ENCODE peak calls at places on chromosome 17, in six cellular contexts. W is sigmoid colon, N is left ventricle myocardium inferior, K is tibial nerve, E is fibroblast of lung, P is pancreas. Y is an unnamed sample. For H3K4me1, the result is how much of the 10 kb centered on the place peaks cover.

GRCh38 chr17:30369995-30370394 is 8.7 kb upstream of the CPD start:
- DNase-seq in N (no peak), K (no peak), E (no peak), W (no peak), P (no peak), Y (no peak)

GRCh38 chr17:50259484-50260324 is 14.6 kb upstream of the TMEM92 start:
- DNase-seq in P (no peak), N (no peak), W (peak), E (no peak), K (no peak), Y (no peak)

GRCh38 chr17:35892091-35892637 is 12.0 kb upstream of the CCL5 start:
- DNase-seq in W (no peak), N (no peak), P (no peak), E (no peak), K (no peak), Y (no peak)

GRCh38 chr17:75785770-75786538 is 1.3 kb downstream of the UNK start:
- DNase-seq in K (no peak), P (no peak), N (no peak), W (peak), E (peak), Y (no peak)

GRCh38 chr17:35019386-35020179 is 39.3 kb downstream of the LIG3 start:
- DNase-seq in N (no peak), K (no peak), E (no peak), P (no peak), W (no peak), Y (no peak)

GRCh38 chr17:75810216-75810615 is 25.6 kb downstream of the UNK start:
- DNase-seq in K (no peak), E (no peak), P (no peak), W (no peak), N (no peak), Y (peak)

GRCh38 chr17:81706757-81707624 is 3.8 kb downstream of the MRPL12 start:
- DNase-seq in E (no peak), K (no peak), N (no peak), P (no peak), W (no peak), Y (no peak)

GRCh38 chr17:18301081-18301480 is 13.7 kb downstream of the TOP3A start:
- DNase-seq in P (no peak), K (no peak), E (no peak), N (no peak), W (no peak), Y (peak)

GRCh38 chr17:17819561-17819995 is 17.2 kb downstream of the SREBF1 start:
- DNase-seq in P (peak), N (peak), W (peak), K (no peak), E (peak), Y (no peak)

GRCh38 chr17:61201211-61201610 is 198.4 kb upstream of the TBX2 start:
- DNase-seq in P (no peak), N (no peak), E (peak), W (no peak), K (no peak), Y (no peak)

GRCh38 chr17:32783602-32784001 is 93.3 kb downstream of the MYO1D start:
- DNase-seq in E (peak), K (no peak), N (no peak), P (no peak), W (no peak), Y (no peak)

GRCh38 chr17:59492091-59492451 is 73.3 kb upstream of the DHX40 start:
- DNase-seq in K (no peak), P (no peak), E (no peak), N (no peak), W (no peak), Y (no peak)

GRCh38 chr17:76685366-76685765 is 25.4 kb downstream of the MXRA7 start:
- DNase-seq in E (no peak), N (no peak), K (no peak), W (no peak), P (no peak), Y (no peak)

GRCh38 chr17:83145358-83145738 is 65.9 kb downstream of the METRNL start:
- DNase-seq in W (peak), P (no peak), N (no peak), E (no peak), K (no peak), Y (peak)

GRCh38 chr17:40176409-40177110 is 710 bp upstream of the RAPGEFL1 start:
- DNase-seq in N (no peak), P (no peak), E (no peak), W (no peak), K (no peak), Y (no peak)

GRCh38 chr17:60590075-60590474 is 9.9 kb upstream of the PPM1D start:
- DNase-seq in W (no peak), P (no peak), N (no peak), K (no peak), E (no peak), Y (no peak)

GRCh38 chr17:72978593-72979218 is 113.8 kb downstream of the SLC39A11 start:
- DNase-seq in W (no peak), K (no peak), P (no peak), E (no peak), N (no peak), Y (no peak)

GRCh38 chr17:31250229-31250628 is 46.8 kb downstream of the OMG start:
- DNase-seq in P (no peak), K (no peak), W (no peak), E (no peak), N (no peak), Y (no peak)

GRCh38 chr17:52923658-52924057 is 765.1 kb upstream of the CA10 start:
- DNase-seq in W (no peak), N (no peak), E (no peak), P (no peak), K (no peak), Y (no peak)

GRCh38 chr17:50564916-50565315 is 4.4 kb downstream of the CACNA1G start:
- DNase-seq in P (no peak), E (peak), N (peak), W (peak), K (peak), Y (peak)

GRCh38 chr17:29237476-29238132 is 9.1 kb upstream of the CRYBA1 start:
- DNase-seq in P (no peak), E (peak), N (no peak), K (no peak), W (no peak), Y (no peak)

GRCh38 chr17:33901085-33901484 is 354.0 kb upstream of the CCL2 start:
- DNase-seq in E (no peak), W (no peak), K (no peak), P (no peak), N (no peak), Y (no peak)

GRCh38 chr17:29568331-29569244 is at the start of gene TP53I13:
- DNase-seq in N (peak), P (peak), W (peak), E (peak), K (peak), Y (peak)

GRCh38 chr17:50871369-50871768 is 5.2 kb upstream of the TOB1 start:
- DNase-seq in P (no peak), W (no peak), E (no peak), K (no peak), N (no peak), Y (no peak)

GRCh38 chr17:74759243-74759801 is 10.9 kb downstream of the NHERF1 start:
- DNase-seq in N (no peak), K (no peak), P (no peak), W (no peak), E (no peak), Y (no peak)

GRCh38 chr17:41167561-41167960 is 460 bp downstream of the KRTAP4-3 start:
- DNase-seq in N (no peak), K (no peak), E (no peak), P (no peak), W (no peak), Y (no peak)

GRCh38 chr17:58321571-58322525 is 6.7 kb downstream of the TSPOAP1 start:
- DNase-seq in W (no peak), K (no peak), N (no peak), P (no peak), E (no peak), Y (no peak)

GRCh38 chr17:77106874-77107358 is 33.9 kb upstream of the SEC14L1 start:
- DNase-seq in N (no peak), K (no peak), P (no peak), E (no peak), W (no peak), Y (no peak)

GRCh38 chr17:18235743-18236256 is 10.4 kb downstream of the LLGL1 start:
- DNase-seq in E (peak), P (no peak), W (no peak), N (no peak), K (no peak), Y (no peak)

GRCh38 chr17:12046786-12047185 is 26.1 kb downstream of the MAP2K4 start:
- DNase-seq in N (no peak), E (no peak), K (no peak), P (no peak), W (no peak), Y (no peak)

GRCh38 chr17:32697728-32698625 is 178.9 kb downstream of the MYO1D start:
- DNase-seq in W (no peak), P (no peak), K (no peak), E (no peak), N (no peak), Y (no peak)

GRCh38 chr17:83203472-83204221 is 124.2 kb downstream of the METRNL start:
- DNase-seq in E (no peak), W (peak), N (peak), P (no peak), K (peak), Y (peak)

GRCh38 chr17:41451154-41451728 is 10.5 kb upstream of the KRT38 start:
- DNase-seq in N (no peak), W (no peak), E (no peak), K (no peak), P (no peak), Y (no peak)

GRCh38 chr17:31654936-31655335 is 204.1 kb downstream of the COPRS start:
- DNase-seq in N (no peak), P (no peak), E (peak), K (no peak), W (no peak), Y (no peak)

GRCh38 chr17:7328009-7328408 is 1.1 kb downstream of the NEURL4 start:
- DNase-seq in E (no peak), N (no peak), K (no peak), W (no peak), P (no peak), Y (no peak)
- H3K27ac ChIP-seq in E (no peak), N (peak), K (no peak), W (peak), P (no peak), Y (no peak)

GRCh38 chr17:79246226-79246794 is 171.7 kb downstream of the ENGASE start:
- DNase-seq in W (no peak), E (no peak), P (no peak), K (no peak), N (no peak), Y (no peak)

GRCh38 chr17:79243996-79244395 is 169.4 kb downstream of the ENGASE start:
- DNase-seq in W (no peak), N (no peak), E (no peak), K (no peak), P (no peak), Y (no peak)

GRCh38 chr17:79242873-79243602 is 168.4 kb downstream of the ENGASE start:
- DNase-seq in N (no peak), P (no peak), K (no peak), E (no peak), W (no peak), Y (no peak)

GRCh38 chr17:79243603-79243990 is 169.0 kb downstream of the ENGASE start:
- DNase-seq in K (no peak), E (no peak), N (no peak), W (no peak), P (no peak), Y (no peak)

DNA sequence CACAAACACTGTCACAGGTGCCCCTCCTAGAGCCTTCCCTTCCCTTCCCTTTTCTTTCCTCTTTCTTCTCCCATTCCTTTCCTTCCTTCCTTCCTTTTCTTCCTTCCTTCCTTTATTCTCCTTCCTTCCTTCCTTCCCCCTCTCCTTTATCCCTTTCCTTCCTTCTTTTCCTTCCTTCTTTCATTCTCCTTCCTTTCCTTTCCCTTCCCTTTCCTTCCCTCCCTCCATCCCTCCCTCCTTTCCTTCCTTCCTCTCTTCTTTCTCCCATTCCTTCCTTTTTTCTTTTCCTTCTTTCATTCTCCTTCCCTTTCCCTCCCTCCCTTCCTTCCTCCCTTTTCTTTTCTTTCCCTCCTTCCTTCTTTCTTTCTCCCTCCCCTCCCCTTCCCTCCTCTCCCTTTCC is 170.0 kb downstream of the ENGASE start:
- DNase-seq in K (no peak), E (no peak), N (no peak), P (no peak), W (no peak), Y (no peak)
- H3K4me1 ChIP-seq in K (under half), E (under half), N (under half), P (under half), W (under half), Y (under half)

DNA sequence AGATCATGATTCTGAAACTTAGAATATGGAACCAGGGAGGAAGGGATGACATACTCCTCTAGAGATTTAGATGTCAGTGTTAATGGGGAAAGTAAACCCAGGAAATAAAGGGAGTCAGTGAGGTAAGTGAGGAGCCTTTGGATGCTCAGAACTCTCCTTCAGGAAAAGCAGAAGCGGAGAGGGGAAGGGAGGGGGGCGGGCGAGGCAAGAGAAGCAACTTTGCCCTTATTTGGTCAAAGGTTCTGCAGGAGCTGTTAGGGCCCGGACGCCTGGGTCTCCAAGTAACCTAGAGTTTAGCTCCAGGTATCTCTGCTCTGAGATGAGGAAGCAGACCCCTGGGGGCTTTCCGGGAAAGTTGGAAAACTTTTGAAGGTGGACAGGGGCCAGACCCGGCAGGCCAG is 1.3 kb downstream of the PFN1 start:
- DNase-seq in E (no peak), W (peak), K (no peak), N (no peak), P (no peak), Y (no peak)
- H3K27ac ChIP-seq in E (peak), W (peak), K (peak), N (peak), P (peak), Y (peak)

GRCh38 chr17:16046966-16047365 is 47.3 kb downstream of the TTC19 start:
- DNase-seq in P (no peak), W (no peak), K (no peak), E (no peak), N (no peak), Y (no peak)
- H3K4me1 ChIP-seq in P (under half), W (under half), K (under half), E (under half), N (under half), Y (under half)

DNA sequence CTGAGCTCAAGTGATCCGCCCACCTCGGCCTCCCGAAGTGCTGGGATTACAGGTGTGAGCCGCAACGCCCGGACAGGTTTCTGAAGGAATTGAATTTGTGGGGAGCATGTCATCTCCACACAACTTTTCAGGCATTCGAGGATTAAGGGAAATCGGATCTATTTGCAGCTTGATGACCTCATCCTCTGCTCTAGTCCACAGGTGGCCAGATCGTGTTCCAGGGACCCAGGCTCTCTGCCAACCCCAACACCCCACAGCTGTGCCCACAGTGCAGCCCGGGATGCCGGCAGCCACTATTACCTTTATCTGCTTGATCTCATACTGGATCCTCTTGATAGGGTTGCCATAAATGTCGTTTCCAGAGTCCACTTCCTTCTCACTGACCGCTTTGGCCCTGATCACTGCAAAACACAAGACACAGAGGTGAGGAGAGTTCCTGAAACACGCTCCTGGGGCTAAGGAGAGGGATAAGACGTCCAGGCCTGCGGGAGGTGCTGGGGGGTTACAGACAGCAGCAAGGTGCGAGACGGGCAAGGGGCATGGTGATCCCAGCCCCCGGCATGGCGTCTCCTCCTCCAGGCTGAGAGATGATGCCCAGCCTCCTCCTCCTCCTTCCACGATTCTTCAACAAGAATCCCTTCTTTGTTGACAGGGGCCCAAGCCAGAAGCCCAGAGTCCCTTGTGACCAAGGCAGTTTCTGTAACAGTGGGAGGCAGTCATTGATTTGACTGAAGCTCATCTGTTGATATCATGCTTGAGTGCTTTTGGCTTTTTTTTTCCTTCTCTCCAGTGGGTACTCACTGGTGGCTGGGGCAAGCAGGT is 29.3 kb downstream of the CEP295NL start:
- DNase-seq in P (peak), K (peak), W (no peak), N (peak), E (peak), Y (no peak)
- H3K27ac ChIP-seq in P (peak), K (peak), W (peak), N (peak), E (peak), Y (no peak)

GRCh38 chr17:15384142-15384803 is 42.9 kb upstream of the TEKT3 start:
- DNase-seq in K (no peak), E (peak), P (no peak), W (peak), N (peak), Y (no peak)

GRCh38 chr17:15386083-15386482 is 44.7 kb upstream of the TEKT3 start:
- DNase-seq in K (no peak), E (no peak), P (no peak), W (no peak), N (no peak), Y (no peak)

GRCh38 chr17:15382866-15383265 is 41.5 kb upstream of the TEKT3 start:
- DNase-seq in N (no peak), K (no peak), P (no peak), W (no peak), E (no peak), Y (no peak)

GRCh38 chr17:15388356-15389046 is 47.1 kb upstream of the TEKT3 start:
- DNase-seq in E (no peak), P (no peak), N (peak), K (no peak), W (no peak), Y (no peak)

DNA sequence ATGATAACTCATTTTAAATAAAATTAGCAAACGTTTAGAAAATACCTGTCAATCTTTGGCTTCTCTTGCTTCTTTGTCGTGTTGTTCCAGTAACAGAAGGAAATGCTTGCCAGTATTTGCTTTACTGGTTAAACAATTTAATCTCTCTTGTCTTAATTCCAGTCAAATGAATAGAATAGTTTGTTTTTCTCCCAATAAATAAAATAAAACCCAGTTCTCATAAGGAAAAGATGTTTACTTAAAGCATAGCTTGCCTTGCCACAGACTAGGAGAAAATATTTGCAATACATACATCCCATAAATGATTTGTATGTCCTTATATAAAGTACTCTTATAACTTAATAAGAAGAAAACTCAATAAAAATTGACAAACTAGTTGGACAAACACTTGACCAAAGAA is 43.9 kb upstream of the TEKT3 start:
- DNase-seq in E (peak), K (no peak), W (no peak), N (no peak), P (no peak), Y (no peak)
- H3K4me1 ChIP-seq in E (under half), K (under half), W (under half), N (under half), P (under half), Y (under half)

GRCh38 chr17:65896889-65897288 is 295.0 kb downstream of the CEP112 start:
- DNase-seq in W (no peak), E (no peak), K (no peak), P (no peak), N (no peak), Y (no peak)

GRCh38 chr17:65893692-65894279 is 298.1 kb downstream of the CEP112 start:
- DNase-seq in W (no peak), P (no peak), N (no peak), K (no peak), E (no peak), Y (no peak)

GRCh38 chr17:65888649-65889048 is 303.3 kb downstream of the CEP112 start:
- DNase-seq in E (no peak), W (no peak), N (no peak), K (no peak), P (no peak), Y (no peak)

GRCh38 chr17:65892912-65893377 is 299.0 kb downstream of the CEP112 start:
- DNase-seq in K (no peak), E (no peak), W (no peak), N (no peak), P (no peak), Y (no peak)
- H3K27ac ChIP-seq in K (no peak), E (no peak), W (no peak), N (no peak), P (no peak), Y (no peak)

DNA sequence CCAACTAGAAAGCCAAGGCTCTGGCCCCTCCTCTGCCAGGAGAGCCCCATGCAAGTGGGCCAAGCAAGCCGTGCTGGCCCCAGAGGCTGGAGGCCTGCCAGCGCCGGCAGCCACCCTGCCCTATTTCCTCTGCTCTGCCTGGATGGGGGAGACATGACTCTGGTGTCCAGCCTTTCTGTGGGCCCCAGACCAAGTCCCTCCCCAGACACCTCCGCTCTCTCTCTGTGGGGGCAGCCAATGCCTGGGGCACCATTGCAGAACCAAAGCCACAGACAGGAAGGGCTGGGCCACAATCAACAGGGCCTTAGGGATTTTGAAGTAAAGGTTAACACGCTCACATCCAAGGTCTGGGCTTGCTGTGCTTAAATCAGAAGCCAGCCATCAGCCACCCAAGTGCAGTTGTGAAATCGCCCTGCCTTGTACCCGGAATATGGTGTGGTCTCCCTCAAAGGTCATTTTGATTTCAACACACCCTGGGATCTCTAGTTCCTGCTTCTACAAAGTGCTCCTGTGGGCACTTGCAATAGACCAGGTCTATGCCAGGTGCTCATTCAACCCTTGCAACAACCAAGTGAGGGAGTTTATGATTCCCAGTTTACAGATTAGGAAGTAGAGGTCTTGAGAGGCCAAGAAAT is 63.5 kb upstream of the TEX2 start:
- DNase-seq in W (peak), N (peak), P (no peak), K (peak), E (peak), Y (peak)
- H3K4me1 ChIP-seq in W (under half), N (half or more), P (under half), K (under half), E (under half), Y (under half)